ENCODE peak calls at places on chromosomes 1 and 21, in ten cellular contexts. One of them, this sample, is unnamed.

GRCh38 chr1:3948344-3948743 is 48.3 kb upstream of the C1orf174 start:
- DNase-seq in astrocyte: no peak
- DNase-seq in activated T-cell treated with anti-CD3 and anti-CD28 coated beads, Interleukin-2, amount 50 U/mL, for 72 hours: no peak
- DNase-seq in NCI-H1694: no peak
- DNase-seq in endothelial cell: no peak
- DNase-seq in iPS-NIHi11: no peak
- DNase-seq in T1000: no peak
- DNase-seq in GOT3: no peak
- DNase-seq in adipocyte: no peak
- DNase-seq in brain microvascular endothelial cell: no peak
- DNase-seq in this sample: no peak

GRCh38 chr1:87684194-87684593 is 355.5 kb downstream of the LMO4 start:
- DNase-seq in astrocyte: peak
- DNase-seq in activated T-cell treated with anti-CD3 and anti-CD28 coated beads, Interleukin-2, amount 50 U/mL, for 72 hours: no peak
- DNase-seq in NCI-H1694: no peak
- DNase-seq in endothelial cell: no peak
- DNase-seq in iPS-NIHi11: peak
- DNase-seq in T1000: no peak
- DNase-seq in GOT3: no peak
- DNase-seq in adipocyte: peak
- DNase-seq in brain microvascular endothelial cell: no peak
- DNase-seq in this sample: no peak

GRCh38 chr1:146032613-146033219 is 11.2 kb upstream of the HJV start:
- DNase-seq in astrocyte: peak
- DNase-seq in activated T-cell treated with anti-CD3 and anti-CD28 coated beads, Interleukin-2, amount 50 U/mL, for 72 hours: no peak
- DNase-seq in NCI-H1694: peak
- DNase-seq in endothelial cell: no peak
- DNase-seq in iPS-NIHi11: no peak
- DNase-seq in T1000: no peak
- DNase-seq in GOT3: no peak
- DNase-seq in adipocyte: peak
- DNase-seq in brain microvascular endothelial cell: peak
- DNase-seq in this sample: peak

GRCh38 chr21:44900559-44901251 is 20.0 kb downstream of the ITGB2 start:
- DNase-seq in astrocyte: no peak
- DNase-seq in activated T-cell treated with anti-CD3 and anti-CD28 coated beads, Interleukin-2, amount 50 U/mL, for 72 hours: no peak
- DNase-seq in NCI-H1694: no peak
- DNase-seq in endothelial cell: no peak
- DNase-seq in iPS-NIHi11: no peak
- DNase-seq in T1000: no peak
- DNase-seq in GOT3: no peak
- DNase-seq in adipocyte: no peak
- DNase-seq in brain microvascular endothelial cell: no peak
- DNase-seq in this sample: no peak

GRCh38 chr1:83818916-83819315 is 180.0 kb downstream of the TTLL7 start:
- DNase-seq in astrocyte: no peak
- DNase-seq in activated T-cell treated with anti-CD3 and anti-CD28 coated beads, Interleukin-2, amount 50 U/mL, for 72 hours: no peak
- DNase-seq in NCI-H1694: no peak
- DNase-seq in endothelial cell: no peak
- DNase-seq in iPS-NIHi11: no peak
- DNase-seq in T1000: peak
- DNase-seq in GOT3: no peak
- DNase-seq in adipocyte: peak
- DNase-seq in brain microvascular endothelial cell: no peak
- DNase-seq in this sample: no peak

GRCh38 chr1:75614455-75615379 is 3.8 kb upstream of the SLC44A5 start:
- DNase-seq in astrocyte: peak
- DNase-seq in activated T-cell treated with anti-CD3 and anti-CD28 coated beads, Interleukin-2, amount 50 U/mL, for 72 hours: peak
- DNase-seq in NCI-H1694: peak
- DNase-seq in endothelial cell: peak
- DNase-seq in iPS-NIHi11: peak
- DNase-seq in T1000: peak
- DNase-seq in GOT3: no peak
- DNase-seq in adipocyte: peak
- DNase-seq in brain microvascular endothelial cell: no peak
- DNase-seq in this sample: peak

GRCh38 chr1:46420533-46420915 is 26.4 kb downstream of the FAAH start:
- DNase-seq in astrocyte: no peak
- DNase-seq in activated T-cell treated with anti-CD3 and anti-CD28 coated beads, Interleukin-2, amount 50 U/mL, for 72 hours: no peak
- DNase-seq in NCI-H1694: no peak
- DNase-seq in endothelial cell: no peak
- DNase-seq in iPS-NIHi11: no peak
- DNase-seq in T1000: no peak
- DNase-seq in GOT3: no peak
- DNase-seq in adipocyte: no peak
- DNase-seq in brain microvascular endothelial cell: no peak
- DNase-seq in this sample: no peak

GRCh38 chr1:171141336-171142051 is 43.6 kb upstream of the FMO2 start:
- DNase-seq in astrocyte: peak
- DNase-seq in activated T-cell treated with anti-CD3 and anti-CD28 coated beads, Interleukin-2, amount 50 U/mL, for 72 hours: no peak
- DNase-seq in NCI-H1694: no peak
- DNase-seq in endothelial cell: no peak
- DNase-seq in iPS-NIHi11: no peak
- DNase-seq in T1000: no peak
- DNase-seq in GOT3: no peak
- DNase-seq in adipocyte: peak
- DNase-seq in brain microvascular endothelial cell: peak
- DNase-seq in this sample: peak

GRCh38 chr1:154770897-154771594 is 99.0 kb downstream of the KCNN3 start:
- DNase-seq in astrocyte: no peak
- DNase-seq in activated T-cell treated with anti-CD3 and anti-CD28 coated beads, Interleukin-2, amount 50 U/mL, for 72 hours: no peak
- DNase-seq in NCI-H1694: no peak
- DNase-seq in endothelial cell: no peak
- DNase-seq in iPS-NIHi11: no peak
- DNase-seq in T1000: no peak
- DNase-seq in GOT3: no peak
- DNase-seq in adipocyte: no peak
- DNase-seq in brain microvascular endothelial cell: no peak
- DNase-seq in this sample: no peak

GRCh38 chr1:145922266-145922665 is 3.7 kb upstream of the PEX11B start:
- DNase-seq in astrocyte: no peak
- DNase-seq in activated T-cell treated with anti-CD3 and anti-CD28 coated beads, Interleukin-2, amount 50 U/mL, for 72 hours: no peak
- DNase-seq in NCI-H1694: no peak
- DNase-seq in endothelial cell: no peak
- DNase-seq in iPS-NIHi11: no peak
- DNase-seq in T1000: no peak
- DNase-seq in GOT3: no peak
- DNase-seq in adipocyte: peak
- DNase-seq in brain microvascular endothelial cell: no peak
- DNase-seq in this sample: no peak

GRCh38 chr1:9271861-9272595 is 20.7 kb upstream of the SPSB1 start:
- DNase-seq in astrocyte: no peak
- DNase-seq in activated T-cell treated with anti-CD3 and anti-CD28 coated beads, Interleukin-2, amount 50 U/mL, for 72 hours: no peak
- DNase-seq in NCI-H1694: no peak
- DNase-seq in endothelial cell: no peak
- DNase-seq in iPS-NIHi11: no peak
- DNase-seq in T1000: no peak
- DNase-seq in GOT3: no peak
- DNase-seq in adipocyte: no peak
- DNase-seq in brain microvascular endothelial cell: no peak
- DNase-seq in this sample: no peak

GRCh38 chr1:18072066-18072465 is 35.5 kb upstream of the IGSF21 start:
- DNase-seq in astrocyte: no peak
- DNase-seq in activated T-cell treated with anti-CD3 and anti-CD28 coated beads, Interleukin-2, amount 50 U/mL, for 72 hours: no peak
- DNase-seq in NCI-H1694: no peak
- DNase-seq in endothelial cell: no peak
- DNase-seq in iPS-NIHi11: no peak
- DNase-seq in T1000: no peak
- DNase-seq in GOT3: no peak
- DNase-seq in adipocyte: no peak
- DNase-seq in brain microvascular endothelial cell: no peak
- DNase-seq in this sample: no peak

GRCh38 chr1:118300808-118301207 is 115.8 kb upstream of the SPAG17 start:
- DNase-seq in astrocyte: no peak
- DNase-seq in activated T-cell treated with anti-CD3 and anti-CD28 coated beads, Interleukin-2, amount 50 U/mL, for 72 hours: no peak
- DNase-seq in NCI-H1694: no peak
- DNase-seq in endothelial cell: no peak
- DNase-seq in iPS-NIHi11: peak
- DNase-seq in T1000: no peak
- DNase-seq in GOT3: no peak
- DNase-seq in adipocyte: no peak
- DNase-seq in brain microvascular endothelial cell: no peak
- DNase-seq in this sample: no peak

GRCh38 chr1:46493316-46494032 is 3.8 kb downstream of the DMBX1 start:
- DNase-seq in astrocyte: no peak
- DNase-seq in activated T-cell treated with anti-CD3 and anti-CD28 coated beads, Interleukin-2, amount 50 U/mL, for 72 hours: no peak
- DNase-seq in NCI-H1694: no peak
- DNase-seq in endothelial cell: no peak
- DNase-seq in iPS-NIHi11: no peak
- DNase-seq in T1000: no peak
- DNase-seq in GOT3: no peak
- DNase-seq in adipocyte: no peak
- DNase-seq in brain microvascular endothelial cell: no peak
- DNase-seq in this sample: no peak

GRCh38 chr1:44553771-44554170 is 120.5 kb downstream of the TMEM53 start:
- DNase-seq in astrocyte: peak
- DNase-seq in activated T-cell treated with anti-CD3 and anti-CD28 coated beads, Interleukin-2, amount 50 U/mL, for 72 hours: no peak
- DNase-seq in NCI-H1694: no peak
- DNase-seq in endothelial cell: no peak
- DNase-seq in iPS-NIHi11: no peak
- DNase-seq in T1000: no peak
- DNase-seq in GOT3: no peak
- DNase-seq in adipocyte: peak
- DNase-seq in brain microvascular endothelial cell: peak
- DNase-seq in this sample: no peak

GRCh38 chr1:32786856-32787255 is 30.3 kb downstream of the YARS1 start:
- DNase-seq in astrocyte: no peak
- DNase-seq in activated T-cell treated with anti-CD3 and anti-CD28 coated beads, Interleukin-2, amount 50 U/mL, for 72 hours: no peak
- DNase-seq in NCI-H1694: no peak
- DNase-seq in endothelial cell: no peak
- DNase-seq in iPS-NIHi11: no peak
- DNase-seq in T1000: no peak
- DNase-seq in GOT3: no peak
- DNase-seq in adipocyte: peak
- DNase-seq in brain microvascular endothelial cell: no peak
- DNase-seq in this sample: no peak

GRCh38 chr1:80274256-80274655 is 1267.7 kb upstream of the ADGRL4 start:
- DNase-seq in astrocyte: no peak
- DNase-seq in activated T-cell treated with anti-CD3 and anti-CD28 coated beads, Interleukin-2, amount 50 U/mL, for 72 hours: no peak
- DNase-seq in NCI-H1694: no peak
- DNase-seq in endothelial cell: no peak
- DNase-seq in iPS-NIHi11: no peak
- DNase-seq in T1000: no peak
- DNase-seq in GOT3: no peak
- DNase-seq in adipocyte: no peak
- DNase-seq in brain microvascular endothelial cell: no peak
- DNase-seq in this sample: no peak

GRCh38 chr21:29481081-29481480 is 182.4 kb downstream of the BACH1 start:
- DNase-seq in astrocyte: no peak
- DNase-seq in activated T-cell treated with anti-CD3 and anti-CD28 coated beads, Interleukin-2, amount 50 U/mL, for 72 hours: no peak
- DNase-seq in NCI-H1694: no peak
- DNase-seq in endothelial cell: no peak
- DNase-seq in iPS-NIHi11: no peak
- DNase-seq in T1000: no peak
- DNase-seq in GOT3: no peak
- DNase-seq in adipocyte: peak
- DNase-seq in brain microvascular endothelial cell: no peak
- DNase-seq in this sample: no peak